ENCODE peak calls at places on chromosomes 12 and 14, in five cellular contexts. I, B, Z, P and L are unnamed samples.

GRCh38 chr14:81303258-81303935 is 82.6 kb upstream of the GTF2A1 start:
- DNase-seq in I (peak), Z (no peak), P (no peak), B (no peak), L (no peak)

GRCh38 chr12:90069711-90070110 is 361.1 kb upstream of the ATP2B1 start:
- DNase-seq in P (no peak), Z (no peak), I (no peak), B (no peak), L (no peak)

GRCh38 chr14:69610859-69611263 is 535 bp upstream of the SUSD6 start:
- DNase-seq in B (no peak), Z (no peak), I (no peak), P (no peak), L (peak)

GRCh38 chr12:8035440-8036010 is 3.0 kb downstream of the FOXJ2 start:
- DNase-seq in P (no peak), Z (no peak), B (no peak), I (no peak), L (no peak)

GRCh38 chr12:46373303-46374182 is 970 bp upstream of the SLC38A2 start:
- DNase-seq in I (peak), Z (no peak), P (peak), B (peak), L (no peak)

GRCh38 chr12:91817512-91817911 is 328.1 kb downstream of the BTG1 start:
- DNase-seq in I (no peak), P (no peak), B (no peak), Z (no peak), L (peak)

GRCh38 chr14:91732859-91733477 is 1.1 kb upstream of the CATSPERB start:
- DNase-seq in I (no peak), B (no peak), Z (no peak), P (no peak), L (peak)

GRCh38 chr12:3341594-3341993 is 149.4 kb upstream of the PRMT8 start:
- DNase-seq in B (no peak), I (no peak), P (no peak), Z (no peak), L (no peak)

GRCh38 chr12:74647241-74647640 is 109.6 kb downstream of the ATXN7L3B start:
- DNase-seq in Z (no peak), I (no peak), B (no peak), P (no peak), L (no peak)

GRCh38 chr12:109795023-109795422 is 38.2 kb downstream of the TRPV4 start:
- DNase-seq in B (no peak), Z (no peak), P (no peak), I (no peak), L (peak)

GRCh38 chr12:51753980-51754675 is 94.4 kb downstream of the FIGNL2 start:
- DNase-seq in I (no peak), P (no peak), B (no peak), Z (no peak), L (no peak)

GRCh38 chr12:79420146-79420618 is 270.6 kb downstream of the PAWR start:
- DNase-seq in Z (peak), B (no peak), P (no peak), I (no peak), L (peak)

GRCh38 chr14:46885566-46885965 is 234.0 kb upstream of the RPL10L start:
- DNase-seq in B (no peak), Z (no peak), P (no peak), I (no peak), L (no peak)

GRCh38 chr14:96055753-96056508 is 16.8 kb downstream of the C14orf132 start:
- DNase-seq in I (no peak), B (no peak), Z (no peak), P (no peak), L (no peak)

GRCh38 chr14:33657478-33657877 is 293.4 kb downstream of the EGLN3 start:
- DNase-seq in B (no peak), P (no peak), I (no peak), Z (no peak), L (no peak)

GRCh38 chr14:20428010-20428365 is 8.0 kb downstream of the KLHL33 start:
- DNase-seq in Z (no peak), B (no peak), I (no peak), P (no peak), L (no peak)

GRCh38 chr12:107243316-107243715 is 150.0 kb upstream of the CRY1 start:
- DNase-seq in Z (no peak), B (no peak), I (no peak), P (no peak), L (no peak)

GRCh38 chr14:64170190-64170589 is 124.0 kb downstream of the ESR2 start:
- DNase-seq in Z (no peak), B (no peak), P (no peak), I (no peak), L (no peak)

GRCh38 chr12:25254271-25254880 is 3.6 kb upstream of the KRAS start:
- DNase-seq in B (no peak), Z (no peak), P (no peak), I (no peak), L (no peak)

GRCh38 chr14:66330916-66331315 is 155.3 kb upstream of the CCDC196 start:
- DNase-seq in Z (no peak), B (no peak), P (no peak), I (no peak), L (peak)

GRCh38 chr14:60226296-60226695 is 22.7 kb upstream of the PPM1A start:
- DNase-seq in B (no peak), I (no peak), Z (no peak), P (no peak), L (no peak)

GRCh38 chr14:101408077-101408831 is 153.0 kb upstream of the DIO3 start:
- DNase-seq in B (no peak), P (no peak), Z (peak), I (peak), L (peak)

GRCh38 chr14:104678346-104678745 is 11.1 kb upstream of the INF2 start:
- DNase-seq in P (no peak), Z (no peak), I (no peak), B (no peak), L (peak)

GRCh38 chr14:105841022-105842009 is 314.9 kb downstream of the TMEM121 start:
- DNase-seq in B (no peak), Z (no peak), P (no peak), I (peak), L (no peak)

GRCh38 chr12:102498471-102498870 is 18.1 kb upstream of the IGF1 start:
- DNase-seq in Z (no peak), I (no peak), P (no peak), B (no peak), L (no peak)

GRCh38 chr12:47080725-47081502 is 1.2 kb upstream of the AMIGO2 start:
- DNase-seq in Z (no peak), I (peak), B (no peak), P (peak), L (peak)

GRCh38 chr14:100581228-100582145 is 5.7 kb downstream of the BEGAIN start:
- DNase-seq in Z (no peak), P (no peak), I (peak), B (no peak), L (no peak)

GRCh38 chr12:69484428-69484827 is 14.2 kb downstream of the FRS2 start:
- DNase-seq in P (no peak), Z (no peak), B (no peak), I (no peak), L (no peak)

GRCh38 chr12:52692253-52692652 is 11.1 kb downstream of the KRT77 start:
- DNase-seq in P (no peak), Z (no peak), B (no peak), I (no peak), L (no peak)

GRCh38 chr12:53624956-53625355 is 1.2 kb downstream of the ATF7 start:
- DNase-seq in P (no peak), I (peak), Z (no peak), B (no peak), L (peak)

GRCh38 chr12:54021432-54022013 is 6.7 kb upstream of the HOXC6 start:
- DNase-seq in Z (no peak), B (no peak), I (no peak), P (no peak), L (peak)

GRCh38 chr12:49621651-49622500 is 1.5 kb upstream of the PRPF40B start:
- DNase-seq in B (no peak), P (no peak), Z (no peak), I (peak), L (no peak)

GRCh38 chr14:67241416-67242362 is at the start of gene PALS1:
- DNase-seq in P (peak), B (no peak), I (no peak), Z (peak), L (peak)

GRCh38 chr12:32505067-32505466 is 105.7 kb downstream of the FGD4 start:
- DNase-seq in B (no peak), I (no peak), Z (no peak), P (no peak), L (no peak)

GRCh38 chr12:91967590-91967989 is 178.1 kb downstream of the BTG1 start:
- DNase-seq in Z (no peak), P (no peak), B (no peak), I (no peak), L (no peak)

GRCh38 chr14:24483604-24484252 is 24.3 kb downstream of the CMA1 start:
- DNase-seq in Z (no peak), B (no peak), P (no peak), I (no peak), L (no peak)

GRCh38 chr12:24853588-24853987 is 95.3 kb downstream of the BCAT1 start:
- DNase-seq in B (no peak), I (no peak), P (no peak), Z (peak), L (peak)

GRCh38 chr14:73260574-73260973 is 23.3 kb downstream of the PAPLN start:
- DNase-seq in P (no peak), Z (no peak), B (no peak), I (peak), L (no peak)

GRCh38 chr12:130754234-130755001 is 38.3 kb upstream of the RIMBP2 start:
- DNase-seq in P (no peak), Z (no peak), I (no peak), B (no peak), L (no peak)

GRCh38 chr12:111056618-111057521 is 136.5 kb upstream of the MYL2 start:
- DNase-seq in P (peak), B (no peak), I (no peak), Z (no peak), L (no peak)
- H3K4me3 ChIP-seq in P (peak), B (peak), I (no peak), Z (no peak), L (no peak)

GRCh38 chr12:67377021-67377420 is 107.9 kb downstream of the CAND1 start:
- DNase-seq in P (no peak), Z (no peak), I (no peak), B (no peak), L (no peak)
- H3K4me3 ChIP-seq in P (no peak), Z (no peak), I (no peak), B (no peak), L (no peak)

GRCh38 chr12:66269142-66269541 is 33.2 kb upstream of the HELB start:
- DNase-seq in B (no peak), Z (no peak), I (no peak), P (no peak), L (no peak)

GRCh38 chr12:66272650-66273049 is 29.6 kb upstream of the HELB start:
- DNase-seq in P (no peak), Z (no peak), B (no peak), I (no peak), L (no peak)

GRCh38 chr12:66270613-66271012 is 31.7 kb upstream of the HELB start:
- DNase-seq in B (no peak), I (no peak), Z (no peak), P (no peak), L (no peak)

GRCh38 chr12:66269757-66270383 is 32.4 kb upstream of the HELB start:
- DNase-seq in Z (peak), P (peak), I (no peak), B (no peak), L (peak)

GRCh38 chr12:66268562-66268961 is 33.7 kb upstream of the HELB start:
- DNase-seq in B (no peak), Z (no peak), I (no peak), P (no peak), L (no peak)
- H3K4me3 ChIP-seq in B (no peak), Z (no peak), I (no peak), P (no peak), L (no peak)

DNA sequence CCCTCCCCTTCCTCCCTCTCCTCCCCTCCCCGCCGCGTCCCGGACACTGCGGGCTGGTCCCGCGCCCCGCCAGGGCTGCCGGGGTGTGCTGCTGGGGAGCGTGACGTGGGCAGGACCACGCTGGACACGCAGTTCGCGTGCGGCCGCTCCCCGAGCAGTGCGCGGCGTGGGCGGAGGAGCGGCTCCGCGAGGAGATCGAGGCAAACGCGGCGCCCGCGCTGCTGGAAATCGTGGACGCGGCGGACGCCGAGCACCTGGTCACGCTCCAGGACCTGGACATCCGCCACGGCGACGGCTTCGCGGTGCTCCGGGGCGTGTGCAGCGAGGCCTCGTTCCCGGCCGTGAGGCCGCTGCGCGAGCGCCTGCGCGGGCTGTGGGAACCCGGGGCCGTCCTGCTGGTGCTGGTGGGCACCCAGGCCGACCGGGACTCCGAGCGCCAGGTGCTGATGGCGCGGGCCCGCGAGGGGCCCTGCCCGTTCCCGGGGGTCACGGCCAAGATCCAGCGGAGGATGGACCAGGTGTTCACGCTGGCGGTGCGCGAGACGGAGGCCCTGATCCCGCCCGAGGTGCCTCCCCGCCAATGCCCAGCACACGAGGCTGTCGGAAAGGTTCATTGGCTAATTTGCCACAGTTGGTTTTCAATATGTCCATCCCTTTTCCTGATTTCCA is 84.3 kb downstream of the TNFAIP2 start:
- DNase-seq in I (no peak), B (no peak), P (no peak), Z (no peak), L (peak)
- H3K4me3 ChIP-seq in I (peak), B (no peak), P (no peak), Z (peak), L (peak)